ENCODE peak calls at places on chromosomes 4 and X, in eight cellular contexts. J is T-helper 2 cell; A is activated naive CD8-positive, alpha-beta T cell treated with anti-CD3 and anti-CD28 coated beads, Interleukin-2, amount 50 U/mL, for 24 hours; T is foreskin fibroblast; E is NCI-H1105 treated with DMSO at 0.1 percent for 48 hours; G is cortex of kidney; I is activated CD4-positive, alpha-beta T cell treated with anti-CD3 and anti-CD28 coated beads for 4 hours; U is fibroblast of lung. L is an unnamed sample.

GRCh38 chr4:60002603-60003325 is 1197.4 kb upstream of the ADGRL3 start:
- DNase-seq in G (no peak), U (no peak), T (no peak), I (no peak), A (no peak), J (no peak), E (no peak), L (no peak)

GRCh38 chr4:90181644-90182043 is 54.5 kb downstream of the CCSER1 start:
- DNase-seq in A (no peak), G (no peak), J (no peak), E (no peak), U (no peak), I (no peak), T (no peak), L (no peak)

GRCh38 chr4:127400736-127401346 is 231.9 kb upstream of the INTU start:
- DNase-seq in U (peak; percentile 86), G (no peak), T (peak; percentile 91), A (peak; percentile 39), E (no peak), J (no peak), I (no peak), L (peak; percentile 82)

GRCh38 chr4:141646969-141647368 is 10.6 kb downstream of the IL15 start:
- DNase-seq in U (no peak), G (no peak), I (no peak), T (peak; percentile 47), E (no peak), J (no peak), A (no peak), L (no peak)

GRCh38 chrX:105273326-105273725 is 52.8 kb upstream of the TEX13A start:
- DNase-seq in U (no peak), G (no peak), J (no peak), T (no peak), A (no peak), I (no peak), E (no peak), L (no peak)

GRCh38 chr4:94175553-94176260 is 32.0 kb upstream of the SMARCAD1 start:
- DNase-seq in T (no peak), A (no peak), E (no peak), J (no peak), G (no peak), I (no peak), U (no peak), L (no peak)

GRCh38 chr4:53804719-53805118 is 213.4 kb upstream of the LNX1 start:
- DNase-seq in G (no peak), J (no peak), U (no peak), I (no peak), A (peak; percentile 34), E (no peak), T (peak; percentile 43), L (peak; percentile 6)

GRCh38 chrX:74535633-74536141 is 78.7 kb downstream of the RLIM start:
- DNase-seq in I (peak; percentile 25), A (peak; percentile 54), T (peak; percentile 80), G (no peak), J (no peak), E (peak; percentile 57), U (peak; percentile 61), L (no peak)

GRCh38 chr4:8703401-8703696 is 110.8 kb downstream of the CPZ start:
- DNase-seq in G (no peak), J (no peak), E (no peak), A (no peak), I (no peak), T (no peak), U (no peak), L (no peak)

GRCh38 chr4:41214158-41215146 is at the start of gene APBB2:
- DNase-seq in G (peak; percentile 66), T (peak; percentile 99), J (no peak), E (peak; percentile 88), A (peak; percentile 65), I (no peak), U (peak; percentile 97), L (peak; percentile 95)

GRCh38 chr4:87278335-87278794 is 44.3 kb downstream of the HSD17B13 start:
- DNase-seq in T (no peak), G (no peak), U (no peak), I (no peak), J (no peak), E (no peak), A (no peak), L (no peak)

GRCh38 chr4:8176547-8177399 is 18.2 kb upstream of the ABLIM2 start:
- DNase-seq in I (peak; percentile 38), T (peak; percentile 71), E (peak; percentile 20), A (peak; percentile 34), G (no peak), J (no peak), U (peak; percentile 63), L (peak; percentile 39)

GRCh38 chrX:2664497-2664896 is 26.6 kb upstream of the CD99 start:
- DNase-seq in J (no peak), A (no peak), T (peak; percentile 87), E (no peak), U (peak; percentile 74), G (no peak), I (no peak), L (peak; percentile 45)

GRCh38 chr4:16532240-16532990 is 306.1 kb upstream of the TAPT1 start:
- DNase-seq in G (no peak), A (no peak), U (peak; percentile 96), J (no peak), T (peak; percentile 75), E (no peak), I (no peak), L (peak; percentile 73)

GRCh38 chr4:166622425-166622977 is 611.8 kb downstream of the SPOCK3 start:
- DNase-seq in U (no peak), J (no peak), E (no peak), T (peak; percentile 3), G (no peak), A (no peak), I (no peak), L (no peak)

GRCh38 chrX:13386636-13387035 is 66.8 kb upstream of the ATXN3L start:
- DNase-seq in T (no peak), U (no peak), J (no peak), A (no peak), E (no peak), I (no peak), G (no peak), L (no peak)

GRCh38 chr4:176927664-176928063 is 134.9 kb upstream of the VEGFC start:
- DNase-seq in E (no peak), U (peak; percentile 83), G (no peak), J (no peak), A (no peak), I (no peak), T (peak; percentile 93), L (peak; percentile 88)

GRCh38 chrX:67692246-67692645 is 148.4 kb downstream of the AR start:
- DNase-seq in A (no peak), T (peak; percentile 59), U (peak; percentile 24), E (no peak), G (no peak), J (no peak), I (no peak), L (peak; percentile 23)

GRCh38 chrX:471239-471638 is 84.5 kb upstream of the PPP2R3B start:
- DNase-seq in I (no peak), A (no peak), E (no peak), U (no peak), T (peak; percentile 11), G (no peak), J (no peak), L (no peak)

L was measured in fibroblast of the conjunctiva.